ENCODE peak calls at places on chromosomes 3 and 15, in five cellular contexts. One of them, this sample, is unnamed.

GRCh38 chr3:138898301-138898700 is 48.6 kb downstream of the FOXL2 start:
- DNase-seq in NAMALWA: no peak
- DNase-seq in ureter: no peak
- DNase-seq in breast epithelium: no peak
- DNase-seq in NCI-H1694 treated with DMSO at 0.1 percent for 48 hours: no peak
- DNase-seq in this sample: no peak

GRCh38 chr15:89196994-89197393 is 24.4 kb downstream of the RLBP1 start:
- DNase-seq in NAMALWA: no peak
- DNase-seq in ureter: no peak
- DNase-seq in breast epithelium: no peak
- DNase-seq in NCI-H1694 treated with DMSO at 0.1 percent for 48 hours: no peak
- DNase-seq in this sample: no peak

GRCh38 chr3:23981955-23982354 is 36.9 kb downstream of the NR1D2 start:
- DNase-seq in NAMALWA: no peak
- DNase-seq in ureter: no peak
- DNase-seq in breast epithelium: no peak
- DNase-seq in NCI-H1694 treated with DMSO at 0.1 percent for 48 hours: no peak
- DNase-seq in this sample: no peak

GRCh38 chr3:61928020-61928419 is 366.6 kb downstream of the PTPRG start:
- DNase-seq in NAMALWA: no peak
- DNase-seq in ureter: no peak
- DNase-seq in breast epithelium: no peak
- DNase-seq in NCI-H1694 treated with DMSO at 0.1 percent for 48 hours: no peak
- DNase-seq in this sample: peak; percentile 8

GRCh38 chr3:77887611-77888010 is 847.7 kb downstream of the ROBO2 start:
- DNase-seq in NAMALWA: no peak
- DNase-seq in ureter: no peak
- DNase-seq in breast epithelium: no peak
- DNase-seq in NCI-H1694 treated with DMSO at 0.1 percent for 48 hours: no peak
- DNase-seq in this sample: no peak

GRCh38 chr3:27312044-27312668 is 57.0 kb downstream of the NEK10 start:
- DNase-seq in NAMALWA: peak; percentile 82
- DNase-seq in ureter: no peak
- DNase-seq in breast epithelium: no peak
- DNase-seq in NCI-H1694 treated with DMSO at 0.1 percent for 48 hours: peak; percentile 23
- DNase-seq in this sample: peak; percentile 82

GRCh38 chr3:45105855-45106655 is 40.1 kb downstream of the CDCP1 start:
- DNase-seq in NAMALWA: no peak
- DNase-seq in ureter: no peak
- DNase-seq in breast epithelium: no peak
- DNase-seq in NCI-H1694 treated with DMSO at 0.1 percent for 48 hours: no peak
- DNase-seq in this sample: peak; percentile 51

GRCh38 chr3:156433910-156434309 is 121.0 kb downstream of the SSR3 start:
- DNase-seq in NAMALWA: no peak
- DNase-seq in ureter: no peak
- DNase-seq in breast epithelium: no peak
- DNase-seq in NCI-H1694 treated with DMSO at 0.1 percent for 48 hours: peak; percentile 82
- DNase-seq in this sample: no peak

GRCh38 chr3:64240445-64240844 is 15.2 kb upstream of the PRICKLE2 start:
- DNase-seq in NAMALWA: no peak
- DNase-seq in ureter: no peak
- DNase-seq in breast epithelium: no peak
- DNase-seq in NCI-H1694 treated with DMSO at 0.1 percent for 48 hours: no peak
- DNase-seq in this sample: no peak

GRCh38 chr3:188900421-188900941 is 271.3 kb upstream of the TPRG1 start:
- DNase-seq in NAMALWA: no peak
- DNase-seq in ureter: no peak
- DNase-seq in breast epithelium: no peak
- DNase-seq in NCI-H1694 treated with DMSO at 0.1 percent for 48 hours: no peak
- DNase-seq in this sample: no peak

GRCh38 chr3:98561727-98562521 is 30.1 kb downstream of the GPR15 start:
- DNase-seq in NAMALWA: peak; percentile 15
- DNase-seq in ureter: no peak
- DNase-seq in breast epithelium: no peak
- DNase-seq in NCI-H1694 treated with DMSO at 0.1 percent for 48 hours: no peak
- DNase-seq in this sample: peak; percentile 21

GRCh38 chr3:178537123-178537754 is 1.0 kb downstream of the KCNMB2 start:
- DNase-seq in NAMALWA: no peak
- DNase-seq in ureter: no peak
- DNase-seq in breast epithelium: no peak
- DNase-seq in NCI-H1694 treated with DMSO at 0.1 percent for 48 hours: peak; percentile 17
- DNase-seq in this sample: no peak

GRCh38 chr3:151538706-151539403 is 78.0 kb upstream of the IGSF10 start:
- DNase-seq in NAMALWA: no peak
- DNase-seq in ureter: no peak
- DNase-seq in breast epithelium: no peak
- DNase-seq in NCI-H1694 treated with DMSO at 0.1 percent for 48 hours: peak; percentile 86
- DNase-seq in this sample: no peak

GRCh38 chr3:146196789-146197188 is 35.8 kb upstream of the PLOD2 start:
- DNase-seq in NAMALWA: no peak
- DNase-seq in ureter: no peak
- DNase-seq in breast epithelium: no peak
- DNase-seq in NCI-H1694 treated with DMSO at 0.1 percent for 48 hours: no peak
- DNase-seq in this sample: no peak

GRCh38 chr3:98564282-98565005 is 29.0 kb downstream of the CPOX start:
- DNase-seq in NAMALWA: peak; percentile 37
- DNase-seq in ureter: no peak
- DNase-seq in breast epithelium: no peak
- DNase-seq in NCI-H1694 treated with DMSO at 0.1 percent for 48 hours: no peak
- DNase-seq in this sample: no peak

GRCh38 chr3:193822492-193823220 is 229.6 kb downstream of the OPA1 start:
- DNase-seq in NAMALWA: no peak
- DNase-seq in ureter: no peak
- DNase-seq in breast epithelium: no peak
- DNase-seq in NCI-H1694 treated with DMSO at 0.1 percent for 48 hours: no peak
- DNase-seq in this sample: no peak

GRCh38 chr15:77901921-77902750 is 175.4 kb downstream of the TBC1D2B start:
- DNase-seq in NAMALWA: peak; percentile 63
- DNase-seq in ureter: no peak
- DNase-seq in breast epithelium: no peak
- DNase-seq in NCI-H1694 treated with DMSO at 0.1 percent for 48 hours: no peak
- DNase-seq in this sample: peak; percentile 3

GRCh38 chr15:63504979-63505841 is 817 bp downstream of the USP3 start:
- DNase-seq in NAMALWA: peak; percentile 86
- DNase-seq in ureter: peak; percentile 76
- DNase-seq in breast epithelium: peak; percentile 68
- DNase-seq in NCI-H1694 treated with DMSO at 0.1 percent for 48 hours: peak; percentile 42
- DNase-seq in this sample: peak; percentile 80

GRCh38 chr3:194397757-194398312 is 1.2 kb downstream of the GP5 start:
- DNase-seq in NAMALWA: no peak
- DNase-seq in ureter: no peak
- DNase-seq in breast epithelium: no peak
- DNase-seq in NCI-H1694 treated with DMSO at 0.1 percent for 48 hours: no peak
- DNase-seq in this sample: no peak

GRCh38 chr15:31472636-31473383 is 146.2 kb downstream of the KLF13 start:
- DNase-seq in NAMALWA: peak; percentile 68
- DNase-seq in ureter: peak; percentile 50
- DNase-seq in breast epithelium: no peak
- DNase-seq in NCI-H1694 treated with DMSO at 0.1 percent for 48 hours: peak; percentile 16
- DNase-seq in this sample: peak; percentile 7

GRCh38 chr15:69631978-69632377 is 179.4 kb downstream of the RPLP1 start:
- DNase-seq in NAMALWA: no peak
- DNase-seq in ureter: no peak
- DNase-seq in breast epithelium: no peak
- DNase-seq in NCI-H1694 treated with DMSO at 0.1 percent for 48 hours: no peak
- DNase-seq in this sample: no peak

GRCh38 chr3:170360476-170360875 is 3.0 kb downstream of the SKIL start:
- DNase-seq in NAMALWA: no peak
- DNase-seq in ureter: no peak
- DNase-seq in breast epithelium: no peak
- DNase-seq in NCI-H1694 treated with DMSO at 0.1 percent for 48 hours: no peak
- DNase-seq in this sample: no peak

GRCh38 chr3:194205675-194206133 is 69.8 kb downstream of the HES1 start:
- DNase-seq in NAMALWA: peak; percentile 21
- DNase-seq in ureter: no peak
- DNase-seq in breast epithelium: no peak
- DNase-seq in NCI-H1694 treated with DMSO at 0.1 percent for 48 hours: no peak
- DNase-seq in this sample: peak; percentile 90